ENCODE peak calls at places on chromosome 18, in seven cellular contexts. K is GM23338; R is psoas muscle; F is stimulated activated CD4-positive, alpha-beta T cell treated with anti-CD3 and anti-CD28 coated beads, TNF-alpha, amount 100 ng/mL, for 4 hours; N is right atrium auricular region; D is CD4-positive, alpha-beta T cell; B is GM03348. W is an unnamed sample.
A peak's percentile ranks its signal among the peaks of the same experiment; 100 is the strongest.

GRCh38 chr18:39966275-39966674 is 1988.8 kb upstream of the PIK3C3 start:
- DNase-seq in B (no peak), F (no peak), D (no peak), N (no peak), R (no peak), K (peak; percentile 77), W (no peak)

GRCh38 chr18:53991202-53991601 is 233.3 kb downstream of the MBD2 start:
- DNase-seq in F (no peak), R (no peak), D (no peak), B (peak; percentile 19), K (no peak), N (no peak), W (no peak)

GRCh38 chr18:63147973-63148372 is 171.6 kb downstream of the BCL2 start:
- DNase-seq in R (no peak), K (no peak), D (no peak), N (no peak), F (no peak), B (peak; percentile 29), W (no peak)

GRCh38 chr18:33194793-33195192 is 245.7 kb downstream of the CCDC178 start:
- DNase-seq in N (no peak), F (no peak), K (no peak), R (no peak), B (no peak), D (no peak), W (no peak)

GRCh38 chr18:48391863-48392262 is 17.3 kb downstream of the ZBTB7C start:
- DNase-seq in B (no peak), D (no peak), F (no peak), K (no peak), N (no peak), R (no peak), W (peak; percentile 61)

GRCh38 chr18:48151421-48152095 is 221.1 kb upstream of the SMAD2 start:
- DNase-seq in B (no peak), D (no peak), F (no peak), N (no peak), R (no peak), K (no peak), W (no peak)

GRCh38 chr18:4541588-4541987 is 86.5 kb upstream of the DLGAP1 start:
- DNase-seq in F (no peak), B (no peak), R (no peak), K (no peak), N (no peak), D (no peak), W (no peak)

GRCh38 chr18:71743634-71744033 is 800.5 kb downstream of the CBLN2 start:
- DNase-seq in F (no peak), R (no peak), B (no peak), K (no peak), N (no peak), D (no peak), W (no peak)

GRCh38 chr18:50460062-50460461 is 85.2 kb downstream of the SKA1 start:
- DNase-seq in N (no peak), R (no peak), K (no peak), B (no peak), F (no peak), D (no peak), W (no peak)